ENCODE peak calls at places on chromosomes 12 and 14, in five cellular contexts. One of them, this sample, is unnamed.

GRCh38 chr14:34750670-34751069 is 36.3 kb upstream of the CFL2 start:
- DNase-seq in esophagus squamous epithelium: no peak
- DNase-seq in breast epithelium: no peak
- DNase-seq in tibial nerve: no peak
- DNase-seq in A549: no peak
- DNase-seq in this sample: no peak

GRCh38 chr14:75911883-75912282 is 69.9 kb downstream of the TGFB3 start:
- DNase-seq in esophagus squamous epithelium: no peak
- DNase-seq in breast epithelium: no peak
- DNase-seq in tibial nerve: no peak
- DNase-seq in A549: no peak
- DNase-seq in this sample: no peak

GRCh38 chr12:121795029-121795977 is 1.8 kb upstream of the RHOF start:
- DNase-seq in esophagus squamous epithelium: no peak
- DNase-seq in breast epithelium: peak; percentile 92
- DNase-seq in tibial nerve: peak; percentile 85
- DNase-seq in A549: peak; percentile 81
- DNase-seq in this sample: no peak

GRCh38 chr14:72256055-72256454 is 323.8 kb downstream of the RGS6 start:
- DNase-seq in esophagus squamous epithelium: no peak
- DNase-seq in breast epithelium: no peak
- DNase-seq in tibial nerve: no peak
- DNase-seq in A549: no peak
- DNase-seq in this sample: no peak

GRCh38 chr12:12032260-12032761 is 38.4 kb upstream of the BCL2L14 start:
- DNase-seq in esophagus squamous epithelium: no peak
- DNase-seq in breast epithelium: no peak
- DNase-seq in tibial nerve: no peak
- DNase-seq in A549: no peak
- DNase-seq in this sample: no peak

GRCh38 chr14:31682768-31683167 is 121.6 kb downstream of the NUBPL start:
- DNase-seq in esophagus squamous epithelium: no peak
- DNase-seq in breast epithelium: no peak
- DNase-seq in tibial nerve: no peak
- DNase-seq in A549: no peak
- DNase-seq in this sample: no peak

GRCh38 chr12:90338365-90338764 is 616.6 kb downstream of the CCER1 start:
- DNase-seq in esophagus squamous epithelium: no peak
- DNase-seq in breast epithelium: no peak
- DNase-seq in tibial nerve: no peak
- DNase-seq in A549: no peak
- DNase-seq in this sample: no peak

GRCh38 chr12:69901141-69901900 is 76.3 kb downstream of the MYRFL start:
- DNase-seq in esophagus squamous epithelium: no peak
- DNase-seq in breast epithelium: no peak
- DNase-seq in tibial nerve: no peak
- DNase-seq in A549: no peak
- DNase-seq in this sample: no peak

GRCh38 chr12:6927379-6927991 is at the start of gene ATN1:
- DNase-seq in esophagus squamous epithelium: no peak
- DNase-seq in breast epithelium: peak; percentile 80
- DNase-seq in tibial nerve: peak; percentile 66
- DNase-seq in A549: peak; percentile 59
- DNase-seq in this sample: no peak

GRCh38 chr14:52949711-52950409 is 990 bp downstream of the FERMT2 start:
- DNase-seq in esophagus squamous epithelium: no peak
- DNase-seq in breast epithelium: no peak
- DNase-seq in tibial nerve: peak; percentile 31
- DNase-seq in A549: peak; percentile 51
- DNase-seq in this sample: no peak

GRCh38 chr14:54348923-54349615 is 47.7 kb upstream of the CDKN3 start:
- DNase-seq in esophagus squamous epithelium: no peak
- DNase-seq in breast epithelium: no peak
- DNase-seq in tibial nerve: no peak
- DNase-seq in A549: no peak
- DNase-seq in this sample: peak; percentile 52

GRCh38 chr14:68076451-68076850 is 256.9 kb downstream of the RAD51B start:
- DNase-seq in esophagus squamous epithelium: no peak
- DNase-seq in breast epithelium: no peak
- DNase-seq in tibial nerve: no peak
- DNase-seq in A549: peak; percentile 10
- DNase-seq in this sample: no peak

GRCh38 chr14:93137864-93138263 is 22.1 kb upstream of the ITPK1 start:
- DNase-seq in esophagus squamous epithelium: no peak
- DNase-seq in breast epithelium: peak; percentile 70
- DNase-seq in tibial nerve: no peak
- DNase-seq in A549: no peak
- DNase-seq in this sample: no peak

GRCh38 chr12:120117961-120118709 is 1.6 kb upstream of the RAB35 start:
- DNase-seq in esophagus squamous epithelium: no peak
- DNase-seq in breast epithelium: no peak
- DNase-seq in tibial nerve: no peak
- DNase-seq in A549: peak; percentile 65
- DNase-seq in this sample: no peak

GRCh38 chr12:123270380-123271181 is 1.1 kb downstream of the CDK2AP1 start:
- DNase-seq in esophagus squamous epithelium: no peak
- DNase-seq in breast epithelium: no peak
- DNase-seq in tibial nerve: no peak
- DNase-seq in A549: no peak
- DNase-seq in this sample: no peak

GRCh38 chr14:104192146-104192882 is 53.9 kb downstream of the KIF26A start:
- DNase-seq in esophagus squamous epithelium: no peak
- DNase-seq in breast epithelium: no peak
- DNase-seq in tibial nerve: no peak
- DNase-seq in A549: no peak
- DNase-seq in this sample: no peak

GRCh38 chr14:69573205-69573840 is 1.3 kb downstream of the CCDC177 start:
- DNase-seq in esophagus squamous epithelium: no peak
- DNase-seq in breast epithelium: no peak
- DNase-seq in tibial nerve: no peak
- DNase-seq in A549: no peak
- DNase-seq in this sample: no peak

GRCh38 chr14:72013606-72014129 is 81.4 kb downstream of the RGS6 start:
- DNase-seq in esophagus squamous epithelium: no peak
- DNase-seq in breast epithelium: no peak
- DNase-seq in tibial nerve: no peak
- DNase-seq in A549: no peak
- DNase-seq in this sample: no peak

GRCh38 chr12:68481181-68481941 is 129.3 kb upstream of the RAP1B start:
- DNase-seq in esophagus squamous epithelium: no peak
- DNase-seq in breast epithelium: no peak
- DNase-seq in tibial nerve: no peak
- DNase-seq in A549: no peak
- DNase-seq in this sample: no peak

GRCh38 chr14:52951730-52952481 is 1.1 kb upstream of the FERMT2 start:
- DNase-seq in esophagus squamous epithelium: no peak
- DNase-seq in breast epithelium: peak; percentile 59
- DNase-seq in tibial nerve: no peak
- DNase-seq in A549: peak; percentile 79
- DNase-seq in this sample: peak; percentile 90

GRCh38 chr12:74538491-74539258 is 1.0 kb downstream of the ATXN7L3B start:
- DNase-seq in esophagus squamous epithelium: no peak
- DNase-seq in breast epithelium: no peak
- DNase-seq in tibial nerve: no peak
- DNase-seq in A549: no peak
- DNase-seq in this sample: no peak

GRCh38 chr12:45727994-45728624 is 1.4 kb upstream of the ARID2 start:
- DNase-seq in esophagus squamous epithelium: no peak
- DNase-seq in breast epithelium: no peak
- DNase-seq in tibial nerve: no peak
- DNase-seq in A549: no peak
- DNase-seq in this sample: no peak

GRCh38 chr12:127115468-127116035 is 1151.4 kb upstream of the TMEM132C start:
- DNase-seq in esophagus squamous epithelium: no peak
- DNase-seq in breast epithelium: no peak
- DNase-seq in tibial nerve: no peak
- DNase-seq in A549: no peak
- DNase-seq in this sample: no peak

GRCh38 chr12:114676142-114676741 is 7.7 kb downstream of the TBX3 start:
- DNase-seq in esophagus squamous epithelium: no peak
- DNase-seq in breast epithelium: no peak
- DNase-seq in tibial nerve: no peak
- DNase-seq in A549: no peak
- DNase-seq in this sample: no peak

GRCh38 chr12:108017658-108018057 is 111.4 kb upstream of the WSCD2 start:
- DNase-seq in esophagus squamous epithelium: no peak
- DNase-seq in breast epithelium: no peak
- DNase-seq in tibial nerve: no peak
- DNase-seq in A549: no peak
- DNase-seq in this sample: peak; percentile 6

GRCh38 chr14:73723411-73723798 is 9.2 kb upstream of the PNMA1 start:
- DNase-seq in esophagus squamous epithelium: no peak
- DNase-seq in breast epithelium: no peak
- DNase-seq in tibial nerve: no peak
- DNase-seq in A549: no peak
- DNase-seq in this sample: no peak

GRCh38 chr14:100065942-100066574 is 836 bp downstream of the EVL start:
- DNase-seq in esophagus squamous epithelium: no peak
- DNase-seq in breast epithelium: no peak
- DNase-seq in tibial nerve: no peak
- DNase-seq in A549: no peak
- DNase-seq in this sample: no peak

GRCh38 chr12:2183556-2184541 is 131.1 kb downstream of the CACNA1C start:
- DNase-seq in esophagus squamous epithelium: no peak
- DNase-seq in breast epithelium: no peak
- DNase-seq in tibial nerve: no peak
- DNase-seq in A549: no peak
- DNase-seq in this sample: no peak

GRCh38 chr12:130405332-130405731 is 67.6 kb downstream of the PIWIL1 start:
- DNase-seq in esophagus squamous epithelium: no peak
- DNase-seq in breast epithelium: no peak
- DNase-seq in tibial nerve: no peak
- DNase-seq in A549: no peak
- DNase-seq in this sample: no peak

DNA sequence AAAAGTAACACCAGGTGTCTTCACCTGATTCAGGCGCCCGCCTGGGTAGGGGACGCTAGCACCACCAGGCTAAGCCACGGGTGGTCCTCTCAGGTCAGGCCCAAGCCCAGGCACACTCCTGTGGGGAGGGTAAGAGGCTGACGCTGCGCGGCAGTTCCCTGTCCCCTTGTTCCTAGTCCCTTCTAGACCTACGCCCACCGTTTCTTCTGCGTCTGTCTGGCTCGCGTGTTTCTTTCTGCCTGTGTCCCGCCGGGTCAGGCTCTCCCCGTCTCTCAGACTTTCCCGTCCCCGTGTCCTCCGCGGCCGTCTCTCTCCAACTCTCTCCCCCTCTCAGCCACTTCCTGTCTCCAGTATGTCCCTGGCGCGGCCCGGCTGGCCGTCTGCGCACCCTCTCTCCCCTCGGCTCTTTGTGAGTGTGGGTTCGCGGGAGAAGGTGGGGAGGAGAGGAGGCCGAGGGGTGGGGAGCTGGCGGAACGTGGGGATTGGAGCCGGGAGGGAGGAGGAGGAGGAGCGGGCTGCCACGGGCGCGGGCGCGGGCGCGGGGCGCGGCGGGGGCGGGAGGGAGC is 3.1 kb upstream of the TNS2 start:
- DNase-seq in esophagus squamous epithelium: no peak
- DNase-seq in breast epithelium: peak; percentile 91
- DNase-seq in tibial nerve: peak; percentile 89
- DNase-seq in A549: peak; percentile 81
- DNase-seq in this sample: no peak
- H3K4me3 ChIP-seq in esophagus squamous epithelium: peak overlapping the region; percentile 54
- H3K4me3 ChIP-seq in breast epithelium: peak overlapping the region; percentile 68
- H3K4me3 ChIP-seq in tibial nerve: peak overlapping the region; percentile 63
- H3K4me3 ChIP-seq in A549: peak overlapping the region; percentile 54
- H3K4me3 ChIP-seq in this sample: peak overlapping the region; percentile 86

DNA sequence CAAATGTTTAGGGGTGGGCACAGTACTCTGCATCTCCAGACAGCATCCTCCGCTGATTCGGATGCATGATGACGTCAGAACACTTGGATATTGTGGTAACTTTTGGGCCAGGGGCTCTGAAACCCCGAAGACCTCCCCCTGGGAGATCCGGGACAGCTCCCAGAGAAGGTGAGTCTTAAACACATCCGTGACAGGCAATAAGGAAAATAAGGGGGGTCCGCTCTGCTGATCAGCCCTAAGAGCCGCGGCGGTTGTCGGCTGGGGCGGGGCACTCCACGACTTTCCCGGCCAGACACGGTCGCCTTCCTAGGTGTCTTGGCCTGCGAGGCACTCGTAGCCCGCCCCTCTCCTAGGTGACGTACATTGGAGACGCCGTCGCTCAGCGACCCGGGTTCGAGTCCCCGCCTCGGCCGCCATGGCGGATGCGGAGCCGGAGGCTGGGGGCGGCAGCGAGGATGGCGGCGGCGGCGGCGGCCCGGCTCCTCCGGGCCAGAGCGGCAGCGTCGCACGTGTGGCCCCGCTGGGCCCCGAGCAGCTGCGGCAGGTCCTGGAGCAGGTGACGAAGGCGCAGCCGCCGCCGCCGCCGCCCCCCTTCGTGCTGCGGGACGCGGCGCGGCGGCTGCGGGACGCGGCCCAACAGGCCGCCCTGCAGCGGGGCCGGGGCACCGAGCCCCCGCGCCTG is at the start of gene ZNF839:
- DNase-seq in esophagus squamous epithelium: peak; percentile 64
- DNase-seq in breast epithelium: peak; percentile 91
- DNase-seq in tibial nerve: peak; percentile 85
- DNase-seq in A549: peak; percentile 92
- DNase-seq in this sample: peak; percentile 93
- TF ChIP-seq POLR2A in esophagus squamous epithelium: no peak
- TF ChIP-seq POLR2A in breast epithelium: peak; percentile 13
- TF ChIP-seq POLR2A in tibial nerve: peak; percentile 65
- TF ChIP-seq POLR2A in A549: peak; percentile 8
- TF ChIP-seq POLR2A in this sample: no peak

DNA sequence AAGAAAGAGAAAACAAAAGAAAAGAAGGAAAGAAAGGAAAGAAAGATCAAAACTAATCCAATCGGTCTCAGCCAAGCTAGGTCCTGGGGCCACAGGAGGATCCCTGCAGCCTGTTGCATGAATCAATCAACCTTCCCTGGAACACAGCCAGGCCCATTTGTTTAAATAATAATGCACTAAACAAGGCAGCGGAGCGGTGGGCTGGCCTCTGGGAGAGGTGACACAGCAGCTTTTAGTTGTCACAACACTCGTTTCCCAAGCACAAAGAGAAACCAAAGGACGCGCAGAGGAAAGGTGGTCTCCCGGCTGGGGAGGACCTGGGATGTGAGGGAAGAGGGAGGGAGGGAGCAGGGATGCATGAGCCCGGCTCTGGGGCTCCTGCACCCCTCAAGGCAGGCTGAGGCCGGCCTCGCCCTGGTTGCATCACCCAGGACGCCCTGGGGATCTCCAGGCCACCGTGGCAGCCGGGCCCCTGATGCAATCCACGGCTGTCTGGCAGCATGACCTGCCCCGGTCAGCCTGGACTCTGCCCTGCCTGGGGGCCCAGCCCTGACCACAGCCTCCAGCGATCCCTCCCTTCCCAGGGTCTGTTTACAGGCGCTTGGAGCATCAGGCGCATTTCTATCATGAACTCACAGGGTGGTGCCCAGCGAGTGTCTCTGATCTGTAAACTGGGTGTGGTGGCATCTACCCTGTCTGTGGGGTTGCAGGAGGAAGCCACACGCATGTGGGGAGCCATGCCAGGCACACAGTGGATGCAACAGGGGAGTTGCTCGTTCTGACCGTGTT is 32.5 kb downstream of the MMP17 start:
- DNase-seq in esophagus squamous epithelium: no peak
- DNase-seq in breast epithelium: no peak
- DNase-seq in tibial nerve: peak; percentile 32
- DNase-seq in A549: peak; percentile 92
- DNase-seq in this sample: no peak
- H3K4me3 ChIP-seq in esophagus squamous epithelium: no peak overlapping the region
- H3K4me3 ChIP-seq in breast epithelium: peak overlapping the region; percentile 31
- H3K4me3 ChIP-seq in tibial nerve: no peak overlapping the region
- H3K4me3 ChIP-seq in A549: no peak overlapping the region
- H3K4me3 ChIP-seq in this sample: peak overlapping the region; percentile 26

GRCh38 chr14:65206448-65207096 is 104.3 kb upstream of the MAX start:
- DNase-seq in esophagus squamous epithelium: no peak
- DNase-seq in breast epithelium: no peak
- DNase-seq in tibial nerve: no peak
- DNase-seq in A549: no peak
- DNase-seq in this sample: no peak
- TF ChIP-seq POLR2A in esophagus squamous epithelium: no peak
- TF ChIP-seq POLR2A in breast epithelium: no peak
- TF ChIP-seq POLR2A in tibial nerve: no peak
- TF ChIP-seq POLR2A in A549: no peak
- TF ChIP-seq POLR2A in this sample: no peak